ENCODE peak calls at places on chromosome 19, in four cellular contexts. Y, V, K and L are unnamed samples.

GRCh38 chr19:13022111-13022858 is 27.0 kb downstream of the NFIX start:
- DNase-seq in Y (peak), V (no peak), K (no peak), L (no peak)

GRCh38 chr19:8342684-8343482 is at the start of gene KANK3:
- DNase-seq in Y (peak), V (peak), K (peak), L (peak)

GRCh38 chr19:16088985-16089846 is 12.9 kb downstream of the TPM4 start:
- DNase-seq in Y (no peak), V (no peak), K (no peak), L (no peak)

GRCh38 chr19:16309653-16310052 is 15.0 kb upstream of the KLF2 start:
- DNase-seq in Y (no peak), V (no peak), K (no peak), L (peak)

GRCh38 chr19:50266041-50266440 is 62.6 kb downstream of the MYH14 start:
- DNase-seq in Y (no peak), V (no peak), K (no peak), L (no peak)

GRCh38 chr19:34241513-34242337 is 12.6 kb upstream of the GARRE1 start:
- DNase-seq in Y (no peak), V (peak), K (no peak), L (no peak)

GRCh38 chr19:3625996-3626472 is 556 bp downstream of the CACTIN start:
- DNase-seq in Y (no peak), V (peak), K (no peak), L (no peak)

GRCh38 chr19:56508282-56508778 is 675 bp downstream of the ZNF471 start:
- DNase-seq in Y (no peak), V (no peak), K (no peak), L (no peak)

GRCh38 chr19:51742736-51743288 is 8.9 kb downstream of the FPR1 start:
- DNase-seq in Y (no peak), V (no peak), K (no peak), L (no peak)

GRCh38 chr19:3275068-3275582 is 50.7 kb downstream of the CELF5 start:
- DNase-seq in Y (no peak), V (peak), K (no peak), L (no peak)

GRCh38 chr19:1315470-1316166 is 29.9 kb downstream of the EFNA2 start:
- DNase-seq in Y (peak), V (peak), K (no peak), L (peak)

GRCh38 chr19:40717325-40717879 is 490 bp downstream of the ITPKC start:
- DNase-seq in Y (no peak), V (peak), K (no peak), L (no peak)

GRCh38 chr19:1489463-1489971 is 633 bp downstream of the PCSK4 start:
- DNase-seq in Y (no peak), V (no peak), K (no peak), L (no peak)

GRCh38 chr19:10365518-10365917 is 14.9 kb downstream of the TYK2 start:
- DNase-seq in Y (no peak), V (no peak), K (no peak), L (no peak)

GRCh38 chr19:15810335-15810734 is 5.1 kb downstream of the OR10H1 start:
- DNase-seq in Y (no peak), V (peak), K (no peak), L (no peak)

GRCh38 chr19:38682872-38683392 is 35.5 kb downstream of the ACTN4 start:
- DNase-seq in Y (no peak), V (no peak), K (no peak), L (no peak)

GRCh38 chr19:660793-661426 is 2.1 kb downstream of the RNF126 start:
- DNase-seq in Y (no peak), V (no peak), K (no peak), L (no peak)

GRCh38 chr19:2253106-2254051 is 2.8 kb downstream of the JSRP1 start:
- DNase-seq in Y (no peak), V (no peak), K (no peak), L (no peak)

GRCh38 chr19:2199861-2200623 is 36.1 kb downstream of the PLEKHJ1 start:
- DNase-seq in Y (no peak), V (no peak), K (no peak), L (no peak)

GRCh38 chr19:8575467-8575997 is 1.7 kb downstream of the MYO1F start:
- DNase-seq in Y (peak), V (peak), K (no peak), L (no peak)

GRCh38 chr19:15926484-15926883 is 7.8 kb downstream of the CYP4F11 start:
- DNase-seq in Y (no peak), V (no peak), K (no peak), L (no peak)

GRCh38 chr19:32012206-32012605 is 333.2 kb upstream of the ZNF507 start:
- DNase-seq in Y (no peak), V (no peak), K (no peak), L (no peak)

GRCh38 chr19:23439623-23440022 is 44.4 kb upstream of the ZNF91 start:
- DNase-seq in Y (no peak), V (peak), K (no peak), L (no peak)

GRCh38 chr19:34232566-34233481 is 21.5 kb upstream of the GARRE1 start:
- DNase-seq in Y (peak), V (peak), K (no peak), L (peak)

GRCh38 chr19:41445575-41445974 is 2.6 kb downstream of the ERICH4 start:
- DNase-seq in Y (no peak), V (no peak), K (no peak), L (no peak)

DNA sequence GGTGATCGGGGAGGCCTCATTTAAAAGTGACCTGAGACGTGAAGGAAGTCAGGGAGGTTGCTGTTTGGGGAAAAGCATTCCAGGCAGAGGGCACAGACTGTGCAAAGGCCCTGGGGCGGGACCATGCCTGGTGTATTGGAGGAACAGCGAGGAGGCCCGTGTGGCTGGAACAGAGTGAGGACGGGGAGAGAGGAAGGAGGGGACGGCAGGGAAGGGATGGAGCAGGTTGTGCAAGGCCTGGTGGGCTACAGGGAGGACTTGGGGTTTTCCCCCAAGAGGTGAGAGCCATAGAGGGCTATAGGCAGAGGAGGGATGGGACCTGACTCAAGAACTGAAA is 17.2 kb downstream of the PTPRS start:
- DNase-seq in Y (no peak), V (no peak), K (no peak), L (no peak)
- TF ChIP-seq FOS in Y (no peak), V (no peak), K (no peak), L (no peak)

GRCh38 chr19:45428385-45429231 is 4.9 kb upstream of the ERCC1 start:
- DNase-seq in Y (peak), V (peak), K (no peak), L (peak)
- TF ChIP-seq FOS in Y (peak), V (no peak), K (no peak), L (peak)

GRCh38 chr19:58439576-58440554 is at the start of gene ZNF132:
- DNase-seq in Y (peak), V (no peak), K (peak), L (peak)
- TF ChIP-seq FOS in Y (no peak), V (no peak), K (no peak), L (no peak)

GRCh38 chr19:19366691-19367396 is 38.6 kb upstream of the GATAD2A start:
- DNase-seq in Y (peak), V (peak), K (no peak), L (peak)
- TF ChIP-seq FOS in Y (no peak), V (no peak), K (no peak), L (no peak)

DNA sequence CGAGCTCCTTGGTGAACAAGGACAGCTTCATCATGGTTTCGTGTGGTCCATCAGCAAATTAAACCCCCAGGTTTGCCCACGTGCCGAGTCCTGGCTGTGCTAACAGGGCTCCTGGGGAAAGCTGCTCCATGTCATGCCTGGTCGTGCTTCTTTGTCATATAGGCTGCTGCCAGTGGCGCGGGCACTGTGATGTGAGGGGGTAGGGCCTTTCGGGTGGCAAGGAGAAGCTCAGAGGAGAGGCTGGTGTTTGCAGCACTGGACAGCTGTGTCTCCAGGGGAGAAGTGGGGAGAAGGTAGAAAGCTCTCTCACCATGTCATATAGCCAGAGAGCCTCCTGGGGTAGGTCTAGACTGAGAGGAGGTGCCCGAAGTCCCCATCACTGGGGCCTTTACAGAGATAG is 13.3 kb downstream of the VSTM2B start:
- DNase-seq in Y (no peak), V (no peak), K (no peak), L (no peak)
- TF ChIP-seq FOS in Y (no peak), V (no peak), K (no peak), L (no peak)

GRCh38 chr19:55324705-55325104 is 436 bp downstream of the TMEM150B start:
- DNase-seq in Y (no peak), V (no peak), K (no peak), L (no peak)

GRCh38 chr19:55320844-55321419 is 4.2 kb downstream of the TMEM150B start:
- DNase-seq in Y (no peak), V (no peak), K (no peak), L (no peak)

GRCh38 chr19:55319786-55320185 is 5.4 kb downstream of the TMEM150B start:
- DNase-seq in Y (peak), V (peak), K (no peak), L (peak)

GRCh38 chr19:55322495-55322894 is 2.6 kb downstream of the TMEM150B start:
- DNase-seq in Y (no peak), V (no peak), K (no peak), L (no peak)

GRCh38 chr19:55321466-55321865 is 3.7 kb downstream of the TMEM150B start:
- DNase-seq in Y (no peak), V (no peak), K (no peak), L (no peak)
- TF ChIP-seq FOS in Y (no peak), V (no peak), K (no peak), L (no peak)

GRCh38 chr19:47700934-47701716 is 12.1 kb upstream of the EHD2 start:
- DNase-seq in Y (no peak), V (no peak), K (no peak), L (no peak)

GRCh38 chr19:47697863-47698609 is 15.2 kb upstream of the EHD2 start:
- DNase-seq in Y (peak), V (peak), K (peak), L (peak)

GRCh38 chr19:47701717-47702552 is 11.3 kb upstream of the EHD2 start:
- DNase-seq in Y (no peak), V (no peak), K (no peak), L (no peak)

GRCh38 chr19:47698631-47699359 is 14.4 kb upstream of the EHD2 start:
- DNase-seq in Y (no peak), V (no peak), K (no peak), L (no peak)

DNA sequence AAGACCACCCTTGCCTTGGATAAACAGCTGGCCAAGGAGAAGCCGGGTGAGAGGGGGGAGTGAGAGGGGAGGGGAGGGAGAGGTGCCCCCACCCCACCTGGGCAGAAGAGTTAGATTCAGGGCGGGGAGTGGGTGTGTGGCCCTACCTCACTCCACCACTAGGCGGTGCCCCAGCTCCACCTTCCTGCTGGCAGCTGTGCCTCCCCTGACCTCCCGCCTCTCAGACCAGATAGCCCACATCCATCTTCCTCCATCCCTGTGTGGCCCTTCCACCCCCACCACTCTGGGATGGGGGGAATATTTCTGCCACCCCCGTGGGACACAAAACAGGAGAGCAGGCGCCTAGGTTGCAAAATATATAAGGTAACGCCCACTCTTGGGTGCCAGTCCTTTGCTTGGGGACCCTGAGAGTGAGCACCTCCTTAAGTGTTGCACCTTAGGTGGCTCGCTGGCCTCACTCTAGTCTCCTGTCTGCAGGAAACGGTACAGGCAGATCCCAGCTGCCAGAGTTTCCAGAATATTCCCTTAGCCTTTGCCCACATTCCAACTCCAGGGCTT is 13.8 kb upstream of the EHD2 start:
- DNase-seq in Y (peak), V (peak), K (no peak), L (peak)
- TF ChIP-seq FOS in Y (no peak), V (no peak), K (no peak), L (no peak)

DNA sequence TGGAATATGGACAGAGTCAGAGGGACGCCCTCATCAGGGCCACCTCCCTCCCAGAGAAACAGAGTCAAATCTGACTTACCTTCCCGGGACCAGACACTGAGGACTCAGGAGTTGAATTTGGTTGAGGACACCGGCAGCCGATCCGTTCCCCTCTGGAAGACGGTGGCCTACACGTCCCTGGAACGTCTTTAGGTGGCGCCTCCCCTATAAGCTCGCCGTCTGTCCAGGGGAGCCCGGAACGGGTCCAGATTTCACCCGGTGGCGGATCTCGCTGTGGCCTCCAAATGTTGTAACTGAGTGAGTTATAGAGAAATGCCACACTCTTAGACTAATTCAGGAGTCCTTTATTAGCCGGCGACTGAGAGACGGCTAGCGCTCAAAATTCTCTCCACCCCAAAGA is 9.0 kb downstream of the TNFSF14 start:
- DNase-seq in Y (no peak), V (peak), K (no peak), L (no peak)
- TF ChIP-seq FOS in Y (no peak), V (no peak), K (no peak), L (no peak)

DNA sequence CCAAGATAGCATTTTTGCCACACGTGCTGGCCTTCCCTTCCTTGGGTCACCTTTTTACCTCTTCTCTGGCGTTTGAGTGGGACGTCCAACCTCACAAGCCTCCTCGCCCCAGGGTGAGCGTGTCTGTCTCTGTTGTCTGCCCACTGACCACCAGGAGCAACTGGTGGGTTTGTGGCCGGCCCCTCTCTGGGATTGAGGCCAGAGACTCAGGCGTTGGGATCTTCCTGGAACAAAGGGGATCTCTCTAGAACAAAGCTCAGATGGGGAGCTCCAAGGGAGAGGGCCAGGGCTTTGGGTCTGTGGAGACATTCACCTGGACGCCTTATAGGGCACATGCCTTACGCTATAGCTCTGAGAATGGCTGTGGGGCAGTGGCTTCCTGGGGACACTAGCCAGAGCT is 17.4 kb downstream of the COMP start:
- DNase-seq in Y (no peak), V (no peak), K (no peak), L (no peak)
- TF ChIP-seq FOS in Y (no peak), V (no peak), K (no peak), L (no peak)